ENCODE peak calls at places on chromosome 3, in nine cellular contexts. H is left ventricle myocardium inferior, U is mucosa of descending colon, Z is fibroblast of pulmonary artery, O is adrenal gland, G is natural killer cell, S is colonic mucosa, D is body of pancreas, B is Calu3. V is an unnamed sample.
A peak's percentile ranks its signal among the peaks of the same experiment; 100 is the strongest.

GRCh38 chr3:197811343-197811742 is 20.3 kb downstream of the LRCH3 start:
- DNase-seq in D (no peak), H (peak; percentile 30), U (no peak), G (no peak), B (no peak), S (no peak), O (no peak), Z (peak; percentile 97), V (no peak)

GRCh38 chr3:80994085-80994665 is 767.3 kb downstream of the GBE1 start:
- DNase-seq in H (no peak), O (no peak), B (no peak), U (no peak), S (no peak), Z (no peak), G (no peak), D (no peak), V (no peak)

GRCh38 chr3:99319961-99320360 is 318.4 kb upstream of the COL8A1 start:
- DNase-seq in O (no peak), S (no peak), G (no peak), Z (peak; percentile 86), U (no peak), D (no peak), H (no peak), B (no peak), V (no peak)

GRCh38 chr3:190366145-190366544 is 21.8 kb upstream of the CLDN16 start:
- DNase-seq in H (no peak), O (no peak), B (no peak), U (no peak), D (no peak), S (no peak), Z (peak; percentile 52), G (no peak), V (no peak)

GRCh38 chr3:117322866-117323265 is 613.3 kb downstream of the TUSC7 start:
- DNase-seq in G (no peak), S (no peak), Z (peak; percentile 17), U (no peak), H (no peak), D (no peak), B (no peak), O (no peak), V (no peak)

GRCh38 chr3:60906283-60906682 is 345.0 kb downstream of the FHIT start:
- DNase-seq in B (no peak), G (no peak), S (no peak), U (no peak), H (no peak), D (no peak), O (no peak), Z (no peak), V (no peak)

GRCh38 chr3:120425196-120425595 is 25.6 kb downstream of the FSTL1 start:
- DNase-seq in D (no peak), G (no peak), H (no peak), B (no peak), Z (no peak), S (no peak), U (no peak), O (no peak), V (no peak)

GRCh38 chr3:119562307-119562961 is 3.0 kb upstream of the CD80 start:
- DNase-seq in B (no peak), G (peak; percentile 24), S (no peak), O (peak; percentile 18), H (no peak), D (no peak), U (no peak), Z (peak; percentile 12), V (no peak)

GRCh38 chr3:126604691-126605090 is 46.0 kb upstream of the C3orf22 start:
- DNase-seq in G (no peak), O (no peak), Z (no peak), D (no peak), S (no peak), B (no peak), H (no peak), U (no peak), V (no peak)

GRCh38 chr3:184781801-184782200 is 30.2 kb upstream of the VPS8 start:
- DNase-seq in Z (no peak), U (no peak), G (no peak), S (no peak), B (no peak), D (no peak), H (no peak), O (no peak), V (no peak)

GRCh38 chr3:156307704-156308103 is 187.3 kb downstream of the KCNAB1 start:
- DNase-seq in U (peak; percentile 44), S (peak; percentile 57), D (peak; percentile 63), Z (peak; percentile 87), O (peak; percentile 83), H (peak; percentile 66), B (peak; percentile 78), G (no peak), V (no peak)

GRCh38 chr3:187264946-187265345 is 26.6 kb downstream of the MASP1 start:
- DNase-seq in G (no peak), Z (peak; percentile 22), U (no peak), B (no peak), S (no peak), D (no peak), O (no peak), H (no peak), V (no peak)

GRCh38 chr3:82633319-82633718 is 871.9 kb upstream of the GBE1 start:
- DNase-seq in H (no peak), Z (no peak), O (no peak), G (no peak), U (no peak), S (no peak), B (no peak), D (no peak), V (no peak)

GRCh38 chr3:132347811-132348210 is 30.6 kb downstream of the ACP3 start:
- DNase-seq in O (no peak), S (no peak), G (no peak), Z (no peak), U (no peak), H (no peak), D (no peak), B (no peak), V (no peak)

GRCh38 chr3:133476971-133477375 is 77.1 kb downstream of the BFSP2 start:
- DNase-seq in S (peak; percentile 53), D (no peak), B (no peak), U (peak; percentile 53), H (no peak), Z (no peak), G (no peak), O (no peak), V (no peak)

GRCh38 chr3:58173029-58173669 is 37.6 kb downstream of the DNASE1L3 start:
- DNase-seq in G (no peak), O (no peak), U (peak; percentile 48), H (no peak), D (no peak), B (no peak), S (no peak), Z (no peak), V (no peak)

GRCh38 chr3:127694467-127695215 is 21.9 kb downstream of the ABTB1 start:
- DNase-seq in Z (no peak), S (peak; percentile 57), B (peak; percentile 92), O (peak; percentile 90), H (peak; percentile 73), G (no peak), U (peak; percentile 73), D (peak; percentile 94), V (peak; percentile 65)
- TF ChIP-seq CTCF in Z (peak; percentile 28), S (no peak), B (peak; percentile 53), O (peak; percentile 61), H (peak; percentile 68), G (no peak), U (no peak), D (peak; percentile 66), V (peak; percentile 31)

GRCh38 chr3:172094621-172095557 is 55.5 kb downstream of the FNDC3B start:
- DNase-seq in D (no peak), Z (no peak), B (no peak), H (no peak), G (peak; percentile 61), U (peak; percentile 53), O (no peak), S (no peak), V (no peak)
- TF ChIP-seq CTCF in D (no peak), Z (no peak), B (no peak), H (peak; percentile 12), G (no peak), U (no peak), O (no peak), S (no peak), V (no peak)

DNA sequence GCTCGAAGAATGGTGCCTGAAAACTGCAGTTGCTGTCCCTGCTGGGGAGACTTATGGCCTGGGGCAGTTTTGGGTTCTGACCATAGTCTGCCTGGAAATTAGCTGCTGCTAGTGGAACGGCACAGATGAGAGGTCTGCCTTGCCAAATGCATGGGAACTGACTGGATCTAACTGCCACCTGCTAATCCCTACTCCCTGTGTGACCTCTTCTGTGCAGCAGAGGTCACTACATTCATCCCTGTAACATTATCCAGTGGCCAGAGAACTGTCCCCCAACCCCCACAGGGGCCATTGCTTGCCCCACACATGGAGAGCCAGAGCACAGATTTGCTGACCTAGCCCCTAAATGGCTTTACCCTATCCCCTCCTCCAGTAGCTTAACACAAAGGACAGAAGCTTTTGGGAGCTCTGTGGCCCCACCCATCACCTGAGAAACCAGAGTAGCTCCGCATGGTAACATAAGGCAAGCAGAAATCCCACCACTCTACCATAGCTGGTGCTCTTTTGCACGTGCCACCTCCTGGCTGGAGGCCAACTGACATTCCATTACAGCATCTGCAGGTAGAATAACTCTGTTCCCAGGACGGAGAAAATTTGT is 840.0 kb downstream of the EPHA3 start:
- DNase-seq in O (no peak), S (peak; percentile 31), D (no peak), B (no peak), H (no peak), U (peak; percentile 42), Z (no peak), G (no peak), V (no peak)
- TF ChIP-seq CTCF in O (no peak), S (no peak), D (no peak), B (no peak), H (no peak), U (no peak), Z (no peak), G (no peak), V (no peak)

GRCh38 chr3:21752749-21753347 is 1.8 kb upstream of the ZNF385D start:
- DNase-seq in B (peak; percentile 8), U (no peak), D (no peak), S (no peak), Z (peak; percentile 75), H (no peak), O (no peak), G (no peak), V (no peak)
- TF ChIP-seq CTCF in B (no peak), U (no peak), D (peak; percentile 31), S (no peak), Z (peak; percentile 72), H (peak; percentile 86), O (peak; percentile 47), G (no peak), V (no peak)

DNA sequence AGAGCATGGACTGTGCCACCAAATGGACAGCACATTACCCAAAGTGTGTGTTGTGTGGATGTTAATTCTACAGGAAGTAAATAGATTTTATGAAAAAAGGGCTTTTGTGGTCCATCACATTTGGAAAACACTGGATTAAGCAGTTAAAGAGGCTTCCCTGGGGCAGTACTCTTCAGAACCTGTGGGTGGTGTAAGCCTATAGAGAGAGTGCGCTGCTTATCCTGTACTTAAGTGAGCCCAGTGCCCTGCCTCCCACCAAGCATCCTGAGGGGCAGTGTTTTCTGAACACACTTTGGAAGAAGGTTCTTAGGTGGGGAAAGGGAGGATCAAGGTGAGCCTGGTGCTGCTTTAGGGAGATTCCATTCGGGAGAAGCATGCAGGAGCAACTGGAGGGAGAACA is 10.9 kb downstream of the TTLL3 start:
- DNase-seq in B (no peak), H (no peak), D (no peak), S (no peak), O (no peak), G (no peak), U (no peak), Z (peak; percentile 46), V (no peak)
- TF ChIP-seq CTCF in B (no peak), H (peak; percentile 18), D (no peak), S (no peak), O (peak; percentile 35), G (no peak), U (no peak), Z (peak; percentile 48), V (no peak)

GRCh38 chr3:15815696-15816095 is 17.9 kb upstream of the ANKRD28 start:
- DNase-seq in S (no peak), D (no peak), G (no peak), O (no peak), B (no peak), U (no peak), Z (peak; percentile 90), H (no peak), V (no peak)
- TF ChIP-seq CTCF in S (no peak), D (peak; percentile 52), G (peak; percentile 42), O (peak; percentile 63), B (no peak), U (no peak), Z (peak; percentile 34), H (peak; percentile 63), V (peak; percentile 24)